ENCODE peak calls at places on chromosome 10, in nine cellular contexts. B, Q, A, J, H, O, D, M and U are unnamed samples.

GRCh38 chr10:113071446-113071845 is 121.4 kb downstream of the TCF7L2 start:
- DNase-seq in M (peak; percentile 77), A (no peak), Q (peak; percentile 69), J (no peak), H (no peak), O (peak; percentile 76), B (no peak), D (peak; percentile 55), U (peak; percentile 65)

GRCh38 chr10:107409517-107409916 is 245.0 kb upstream of the SORCS1 start:
- DNase-seq in J (no peak), M (no peak), H (no peak), Q (no peak), O (peak; percentile 5), D (peak; percentile 0), A (no peak), B (no peak), U (peak; percentile 19)

GRCh38 chr10:113612154-113612553 is 51.7 kb downstream of the NRAP start:
- DNase-seq in M (no peak), H (no peak), Q (no peak), J (no peak), O (no peak), B (no peak), D (no peak), A (no peak), U (no peak)

GRCh38 chr10:114879541-114880158 is 58.1 kb downstream of the FHIP2A start:
- DNase-seq in J (peak; percentile 43), B (no peak), D (peak; percentile 16), H (no peak), O (peak; percentile 17), Q (no peak), A (no peak), M (peak; percentile 56), U (peak; percentile 60)

GRCh38 chr10:57983226-57983870 is 284.3 kb downstream of the IPMK start:
- DNase-seq in A (no peak), B (no peak), J (peak; percentile 6), H (no peak), Q (no peak), O (peak; percentile 56), M (no peak), D (peak; percentile 30), U (no peak)

GRCh38 chr10:6014241-6014761 is 37.0 kb upstream of the IL15RA start:
- DNase-seq in J (peak; percentile 29), M (peak; percentile 58), Q (peak; percentile 56), O (peak; percentile 18), D (peak; percentile 42), A (no peak), B (peak; percentile 81), H (peak; percentile 77), U (peak; percentile 26)

GRCh38 chr10:113965077-113965476 is 78.6 kb upstream of the ADRB1 start:
- DNase-seq in D (no peak), O (no peak), A (no peak), J (no peak), Q (no peak), B (no peak), H (no peak), M (no peak), U (no peak)

GRCh38 chr10:104028146-104028545 is 57.5 kb downstream of the COL17A1 start:
- DNase-seq in D (peak; percentile 23), H (no peak), O (peak; percentile 8), A (no peak), J (peak; percentile 29), Q (no peak), M (no peak), B (no peak), U (no peak)

GRCh38 chr10:90579602-90580242 is 278.1 kb downstream of the HTR7 start:
- DNase-seq in A (no peak), J (peak; percentile 61), H (no peak), M (no peak), D (peak; percentile 52), O (peak; percentile 69), B (no peak), Q (no peak), U (no peak)

GRCh38 chr10:17003151-17003550 is 126.5 kb downstream of the CUBN start:
- DNase-seq in Q (no peak), J (no peak), D (peak; percentile 86), B (peak; percentile 80), O (peak; percentile 98), M (no peak), A (no peak), H (peak; percentile 85), U (no peak)

GRCh38 chr10:22481687-22482539 is 136.6 kb downstream of the SPAG6 start:
- DNase-seq in B (no peak), A (no peak), O (peak; percentile 22), J (no peak), M (no peak), Q (no peak), H (no peak), D (no peak), U (no peak)

GRCh38 chr10:70425096-70425495 is 16.4 kb downstream of the NODAL start:
- DNase-seq in O (no peak), Q (no peak), H (no peak), D (no peak), B (no peak), A (no peak), J (no peak), M (no peak), U (no peak)

GRCh38 chr10:12769326-12770044 is 232.0 kb downstream of the CCDC3 start:
- DNase-seq in B (no peak), O (no peak), M (no peak), D (no peak), H (no peak), J (no peak), Q (peak; percentile 25), A (no peak), U (no peak)
- H3K4me3 ChIP-seq in B (no peak overlapping the region), O (no peak overlapping the region), M (no peak overlapping the region), D (no peak overlapping the region), H (no peak overlapping the region), J (no peak overlapping the region), Q (no peak overlapping the region), A (no peak overlapping the region), U (no peak overlapping the region)

DNA sequence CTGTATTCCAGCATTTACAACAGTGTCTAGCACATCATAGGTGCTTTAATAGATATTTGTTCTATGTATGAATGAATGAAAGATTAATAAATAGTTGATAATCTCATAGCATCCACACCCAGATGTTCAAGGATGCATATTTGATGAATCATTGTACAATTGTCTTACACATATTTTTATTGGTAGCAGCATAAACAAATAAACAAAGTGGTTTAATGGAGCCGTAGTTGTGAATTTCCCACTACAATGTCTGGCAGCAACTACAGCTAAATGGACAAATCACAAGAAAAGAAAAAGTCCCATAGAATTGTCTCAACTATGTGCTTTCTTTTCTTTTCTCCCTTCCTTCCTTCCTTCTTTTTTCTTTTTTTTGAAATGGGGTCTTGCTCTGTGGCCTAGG is 150.8 kb downstream of the NRP1 start:
- DNase-seq in J (no peak), B (no peak), Q (no peak), O (no peak), A (no peak), M (no peak), H (no peak), D (no peak), U (no peak)
- H3K36me3 ChIP-seq in J (no peaks in the 10 kb centered on the region), B (no peaks in the 10 kb centered on the region), Q (no peaks in the 10 kb centered on the region), O (peaks cover 37% of the 10 kb centered on the region), A (peaks cover 15% of the 10 kb centered on the region), M (no peaks in the 10 kb centered on the region), H (no peaks in the 10 kb centered on the region), D (peaks cover 38% of the 10 kb centered on the region), U (peaks cover 54% of the 10 kb centered on the region)

DNA sequence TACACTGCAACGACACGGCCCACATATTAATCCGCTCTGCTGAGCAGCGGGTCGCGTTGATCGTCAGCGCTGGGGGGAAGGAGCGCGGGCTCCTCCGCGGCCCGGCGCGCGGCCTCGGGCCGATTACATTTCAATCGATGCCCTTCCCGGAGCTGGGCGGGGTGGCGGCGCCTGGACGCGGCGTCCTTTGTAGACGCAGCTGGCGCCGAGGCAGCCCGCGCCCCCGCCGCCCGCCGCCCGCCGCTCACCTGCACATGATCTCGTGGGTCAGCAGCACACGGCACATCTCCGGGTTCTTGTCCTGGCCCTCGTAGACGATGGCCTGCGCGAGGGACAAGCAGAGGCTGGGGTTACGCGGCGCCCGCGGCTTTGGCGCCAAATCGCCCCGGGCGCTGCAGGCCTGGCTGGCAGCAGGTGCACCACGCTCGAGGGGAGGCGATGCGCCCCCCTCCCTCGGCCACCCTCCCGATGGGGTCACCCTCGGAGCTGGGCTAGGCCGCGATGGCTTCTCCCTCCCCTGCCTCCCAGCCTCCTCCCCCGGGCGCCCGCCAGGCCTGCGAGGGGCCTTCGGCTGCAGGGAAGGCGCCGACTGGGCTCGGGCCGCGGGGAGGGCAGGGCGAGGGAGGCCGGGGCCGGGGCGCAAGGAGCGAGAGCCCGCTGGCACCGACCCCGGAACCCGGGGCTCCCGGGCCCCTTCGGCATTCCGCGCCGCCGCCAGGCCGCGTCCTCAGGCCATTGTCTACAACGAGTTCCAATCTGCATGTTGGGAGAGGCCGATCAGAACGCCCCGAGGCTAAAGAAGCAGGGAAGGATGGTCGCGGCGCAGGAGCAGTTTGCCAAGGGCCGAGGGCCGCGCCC is 5.2 kb downstream of the EBF3 start:
- DNase-seq in J (no peak), M (peak; percentile 37), O (no peak), Q (no peak), D (no peak), B (no peak), H (no peak), A (peak; percentile 67), U (no peak)
- H3K4me1 ChIP-seq in J (no peaks in the 10 kb centered on the region), M (no peaks in the 10 kb centered on the region), O (peaks cover 3% of the 10 kb centered on the region), Q (peaks cover 16% of the 10 kb centered on the region), D (no peaks in the 10 kb centered on the region), B (peaks cover 16% of the 10 kb centered on the region), H (peaks cover 17% of the 10 kb centered on the region), A (peaks cover 47% of the 10 kb centered on the region), U (peaks cover 18% of the 10 kb centered on the region)

GRCh38 chr10:26214004-26214403 is 2.6 kb upstream of the GAD2 start:
- DNase-seq in D (no peak), J (no peak), Q (no peak), M (no peak), H (no peak), A (no peak), O (no peak), B (no peak), U (no peak)

GRCh38 chr10:26212511-26212910 is 4.1 kb upstream of the GAD2 start:
- DNase-seq in B (no peak), O (no peak), A (no peak), M (no peak), D (no peak), J (no peak), Q (no peak), H (no peak), U (no peak)

GRCh38 chr10:26211781-26212444 is 4.7 kb upstream of the GAD2 start:
- DNase-seq in M (no peak), O (no peak), J (no peak), B (no peak), A (no peak), D (no peak), Q (no peak), H (no peak), U (no peak)

GRCh38 chr10:26214538-26215461 is 1.8 kb upstream of the GAD2 start:
- DNase-seq in Q (no peak), D (no peak), H (no peak), B (no peak), M (no peak), O (no peak), A (no peak), J (no peak), U (no peak)

DNA sequence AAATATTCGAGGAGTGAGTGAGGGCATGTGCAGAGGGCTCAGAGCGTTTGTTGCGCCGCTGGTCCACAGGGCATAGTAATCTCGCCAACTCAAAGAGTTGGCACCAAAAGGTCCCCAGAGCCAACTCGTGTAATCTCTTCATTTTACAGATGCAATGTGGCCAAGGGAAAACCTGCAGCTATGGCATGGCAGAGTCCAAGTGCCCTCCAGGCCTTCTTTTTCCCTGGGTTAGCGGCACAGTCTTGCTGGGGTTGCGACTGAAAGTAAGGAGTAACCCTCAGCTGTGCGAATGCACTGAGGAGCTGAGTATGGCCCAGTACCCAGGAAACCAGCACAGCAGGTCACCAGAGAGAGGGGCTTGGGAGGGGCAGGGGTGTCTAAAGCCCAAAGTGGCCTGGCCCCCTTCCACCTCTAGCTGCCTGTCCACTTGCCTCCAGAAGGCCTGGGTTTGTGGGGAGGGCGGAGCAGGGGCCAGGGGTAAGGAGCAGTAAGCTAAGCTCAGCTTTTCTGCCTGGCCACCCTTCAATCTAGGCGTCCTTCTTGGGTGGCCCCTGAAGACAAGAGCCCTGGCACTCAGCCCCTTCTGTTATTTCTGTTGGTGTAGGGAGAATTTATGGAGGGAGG is 3.3 kb upstream of the GAD2 start:
- DNase-seq in A (no peak), Q (no peak), M (no peak), H (no peak), D (no peak), J (no peak), O (no peak), B (no peak), U (no peak)
- H3K4me3 ChIP-seq in A (no peak overlapping the region), Q (no peak overlapping the region), M (no peak overlapping the region), H (no peak overlapping the region), D (no peak overlapping the region), J (no peak overlapping the region), O (no peak overlapping the region), B (no peak overlapping the region), U (no peak overlapping the region)